ENCODE peak calls at places on chromosomes 7 and 10, in eight cellular contexts. One of them, this sample, is unnamed.

GRCh38 chr10:72523062-72523461 is 102.8 kb downstream of the MICU1 start:
- DNase-seq in NCI-H1694 treated with DMSO at 0.1 percent for 48 hours: no peak
- DNase-seq in NCI-H1092: no peak
- DNase-seq in HT1080: no peak
- DNase-seq in D341Med: no peak
- DNase-seq in PC-3: no peak
- DNase-seq in psoas muscle: no peak
- DNase-seq in mesendoderm: no peak
- DNase-seq in this sample: no peak

GRCh38 chr10:48309711-48310226 is 3.3 kb downstream of the MAPK8 start:
- DNase-seq in NCI-H1694 treated with DMSO at 0.1 percent for 48 hours: peak; percentile 25
- DNase-seq in NCI-H1092: no peak
- DNase-seq in HT1080: peak; percentile 86
- DNase-seq in D341Med: no peak
- DNase-seq in PC-3: peak; percentile 73
- DNase-seq in psoas muscle: no peak
- DNase-seq in mesendoderm: no peak
- DNase-seq in this sample: no peak

GRCh38 chr10:70274643-70275042 is 9.2 kb downstream of the NPFFR1 start:
- DNase-seq in NCI-H1694 treated with DMSO at 0.1 percent for 48 hours: no peak
- DNase-seq in NCI-H1092: no peak
- DNase-seq in HT1080: peak; percentile 37
- DNase-seq in D341Med: no peak
- DNase-seq in PC-3: no peak
- DNase-seq in psoas muscle: no peak
- DNase-seq in mesendoderm: no peak
- DNase-seq in this sample: peak; percentile 51

GRCh38 chr10:111357859-111358258 is 281.0 kb downstream of the ADRA2A start:
- DNase-seq in NCI-H1694 treated with DMSO at 0.1 percent for 48 hours: no peak
- DNase-seq in NCI-H1092: no peak
- DNase-seq in HT1080: no peak
- DNase-seq in D341Med: no peak
- DNase-seq in PC-3: no peak
- DNase-seq in psoas muscle: no peak
- DNase-seq in mesendoderm: no peak
- DNase-seq in this sample: no peak

GRCh38 chr7:83532229-83532628 is 116.7 kb downstream of the SEMA3E start:
- DNase-seq in NCI-H1694 treated with DMSO at 0.1 percent for 48 hours: no peak
- DNase-seq in NCI-H1092: no peak
- DNase-seq in HT1080: peak; percentile 32
- DNase-seq in D341Med: no peak
- DNase-seq in PC-3: peak; percentile 49
- DNase-seq in psoas muscle: no peak
- DNase-seq in mesendoderm: no peak
- DNase-seq in this sample: no peak

GRCh38 chr10:126431816-126432215 is 43.5 kb upstream of the ADAM12 start:
- DNase-seq in NCI-H1694 treated with DMSO at 0.1 percent for 48 hours: no peak
- DNase-seq in NCI-H1092: no peak
- DNase-seq in HT1080: no peak
- DNase-seq in D341Med: no peak
- DNase-seq in PC-3: no peak
- DNase-seq in psoas muscle: no peak
- DNase-seq in mesendoderm: no peak
- DNase-seq in this sample: no peak

GRCh38 chr7:105444342-105444938 is 55.7 kb upstream of the SRPK2 start:
- DNase-seq in NCI-H1694 treated with DMSO at 0.1 percent for 48 hours: no peak
- DNase-seq in NCI-H1092: no peak
- DNase-seq in HT1080: no peak
- DNase-seq in D341Med: no peak
- DNase-seq in PC-3: no peak
- DNase-seq in psoas muscle: no peak
- DNase-seq in mesendoderm: peak; percentile 36
- DNase-seq in this sample: no peak

GRCh38 chr7:48139461-48139860 is 31.8 kb upstream of the ABCA13 start:
- DNase-seq in NCI-H1694 treated with DMSO at 0.1 percent for 48 hours: no peak
- DNase-seq in NCI-H1092: no peak
- DNase-seq in HT1080: peak; percentile 42
- DNase-seq in D341Med: no peak
- DNase-seq in PC-3: peak; percentile 56
- DNase-seq in psoas muscle: no peak
- DNase-seq in mesendoderm: peak; percentile 49
- DNase-seq in this sample: no peak

GRCh38 chr7:140625908-140626868 is 14.4 kb downstream of the DENND2A start:
- DNase-seq in NCI-H1694 treated with DMSO at 0.1 percent for 48 hours: no peak
- DNase-seq in NCI-H1092: no peak
- DNase-seq in HT1080: peak; percentile 99
- DNase-seq in D341Med: no peak
- DNase-seq in PC-3: peak; percentile 94
- DNase-seq in psoas muscle: peak; percentile 93
- DNase-seq in mesendoderm: peak; percentile 98
- DNase-seq in this sample: no peak

GRCh38 chr7:96800824-96801223 is 91.2 kb upstream of the SEM1 start:
- DNase-seq in NCI-H1694 treated with DMSO at 0.1 percent for 48 hours: no peak
- DNase-seq in NCI-H1092: no peak
- DNase-seq in HT1080: no peak
- DNase-seq in D341Med: no peak
- DNase-seq in PC-3: peak; percentile 66
- DNase-seq in psoas muscle: no peak
- DNase-seq in mesendoderm: no peak
- DNase-seq in this sample: no peak

GRCh38 chr7:31253486-31253885 is 87.0 kb downstream of the NEUROD6 start:
- DNase-seq in NCI-H1694 treated with DMSO at 0.1 percent for 48 hours: no peak
- DNase-seq in NCI-H1092: no peak
- DNase-seq in HT1080: no peak
- DNase-seq in D341Med: no peak
- DNase-seq in PC-3: no peak
- DNase-seq in psoas muscle: no peak
- DNase-seq in mesendoderm: peak; percentile 12
- DNase-seq in this sample: no peak

GRCh38 chr7:45031829-45032228 is 31.8 kb downstream of the CCM2 start:
- DNase-seq in NCI-H1694 treated with DMSO at 0.1 percent for 48 hours: no peak
- DNase-seq in NCI-H1092: peak; percentile 42
- DNase-seq in HT1080: no peak
- DNase-seq in D341Med: no peak
- DNase-seq in PC-3: no peak
- DNase-seq in psoas muscle: no peak
- DNase-seq in mesendoderm: peak; percentile 27
- DNase-seq in this sample: no peak

GRCh38 chr10:80472234-80473095 is 18.4 kb downstream of the TSPAN14 start:
- DNase-seq in NCI-H1694 treated with DMSO at 0.1 percent for 48 hours: no peak
- DNase-seq in NCI-H1092: no peak
- DNase-seq in HT1080: peak; percentile 93
- DNase-seq in D341Med: no peak
- DNase-seq in PC-3: no peak
- DNase-seq in psoas muscle: no peak
- DNase-seq in mesendoderm: no peak
- DNase-seq in this sample: no peak

GRCh38 chr7:44400033-44400511 is 74.7 kb upstream of the CAMK2B start:
- DNase-seq in NCI-H1694 treated with DMSO at 0.1 percent for 48 hours: no peak
- DNase-seq in NCI-H1092: no peak
- DNase-seq in HT1080: no peak
- DNase-seq in D341Med: no peak
- DNase-seq in PC-3: no peak
- DNase-seq in psoas muscle: no peak
- DNase-seq in mesendoderm: no peak
- DNase-seq in this sample: no peak

GRCh38 chr7:44434201-44434600 is 56.3 kb downstream of the NUDCD3 start:
- DNase-seq in NCI-H1694 treated with DMSO at 0.1 percent for 48 hours: no peak
- DNase-seq in NCI-H1092: no peak
- DNase-seq in HT1080: no peak
- DNase-seq in D341Med: no peak
- DNase-seq in PC-3: no peak
- DNase-seq in psoas muscle: no peak
- DNase-seq in mesendoderm: no peak
- DNase-seq in this sample: no peak

GRCh38 chr10:78757542-78757941 is 311.2 kb upstream of the ZMIZ1 start:
- DNase-seq in NCI-H1694 treated with DMSO at 0.1 percent for 48 hours: no peak
- DNase-seq in NCI-H1092: no peak
- DNase-seq in HT1080: peak; percentile 90
- DNase-seq in D341Med: no peak
- DNase-seq in PC-3: peak; percentile 95
- DNase-seq in psoas muscle: no peak
- DNase-seq in mesendoderm: peak; percentile 54
- DNase-seq in this sample: no peak

GRCh38 chr7:38664972-38665371 is 33.8 kb upstream of the AMPH start:
- DNase-seq in NCI-H1694 treated with DMSO at 0.1 percent for 48 hours: no peak
- DNase-seq in NCI-H1092: no peak
- DNase-seq in HT1080: no peak
- DNase-seq in D341Med: no peak
- DNase-seq in PC-3: no peak
- DNase-seq in psoas muscle: no peak
- DNase-seq in mesendoderm: no peak
- DNase-seq in this sample: no peak

GRCh38 chr10:124650820-124651401 is 93.3 kb downstream of the FAM53B start:
- DNase-seq in NCI-H1694 treated with DMSO at 0.1 percent for 48 hours: no peak
- DNase-seq in NCI-H1092: no peak
- DNase-seq in HT1080: no peak
- DNase-seq in D341Med: no peak
- DNase-seq in PC-3: no peak
- DNase-seq in psoas muscle: no peak
- DNase-seq in mesendoderm: no peak
- DNase-seq in this sample: no peak

GRCh38 chr10:102020938-102021337 is 35.0 kb downstream of the ARMH3 start:
- DNase-seq in NCI-H1694 treated with DMSO at 0.1 percent for 48 hours: no peak
- DNase-seq in NCI-H1092: no peak
- DNase-seq in HT1080: no peak
- DNase-seq in D341Med: no peak
- DNase-seq in PC-3: no peak
- DNase-seq in psoas muscle: no peak
- DNase-seq in mesendoderm: no peak
- DNase-seq in this sample: no peak

GRCh38 chr7:74655324-74655723 is 2.2 kb upstream of the GTF2I start:
- DNase-seq in NCI-H1694 treated with DMSO at 0.1 percent for 48 hours: no peak
- DNase-seq in NCI-H1092: no peak
- DNase-seq in HT1080: no peak
- DNase-seq in D341Med: no peak
- DNase-seq in PC-3: no peak
- DNase-seq in psoas muscle: no peak
- DNase-seq in mesendoderm: no peak
- DNase-seq in this sample: no peak

GRCh38 chr7:132394283-132395003 is 181.8 kb downstream of the PLXNA4 start:
- DNase-seq in NCI-H1694 treated with DMSO at 0.1 percent for 48 hours: no peak
- DNase-seq in NCI-H1092: no peak
- DNase-seq in HT1080: no peak
- DNase-seq in D341Med: no peak
- DNase-seq in PC-3: peak; percentile 29
- DNase-seq in psoas muscle: no peak
- DNase-seq in mesendoderm: peak; percentile 49
- DNase-seq in this sample: no peak

GRCh38 chr10:51706225-51706624 is 6.8 kb upstream of the CSTF2T start:
- DNase-seq in NCI-H1694 treated with DMSO at 0.1 percent for 48 hours: no peak
- DNase-seq in NCI-H1092: no peak
- DNase-seq in HT1080: no peak
- DNase-seq in D341Med: no peak
- DNase-seq in PC-3: peak; percentile 48
- DNase-seq in psoas muscle: peak; percentile 68
- DNase-seq in mesendoderm: no peak
- DNase-seq in this sample: no peak

GRCh38 chr7:139731802-139732470 is 45.9 kb downstream of the HIPK2 start:
- DNase-seq in NCI-H1694 treated with DMSO at 0.1 percent for 48 hours: no peak
- DNase-seq in NCI-H1092: no peak
- DNase-seq in HT1080: peak; percentile 90
- DNase-seq in D341Med: no peak
- DNase-seq in PC-3: peak; percentile 97
- DNase-seq in psoas muscle: peak; percentile 94
- DNase-seq in mesendoderm: peak; percentile 38
- DNase-seq in this sample: peak; percentile 88

GRCh38 chr10:24617771-24618396 is 105.8 kb downstream of the ARHGAP21 start:
- DNase-seq in NCI-H1694 treated with DMSO at 0.1 percent for 48 hours: peak; percentile 27
- DNase-seq in NCI-H1092: no peak
- DNase-seq in HT1080: peak; percentile 66
- DNase-seq in D341Med: peak; percentile 78
- DNase-seq in PC-3: peak; percentile 51
- DNase-seq in psoas muscle: peak; percentile 74
- DNase-seq in mesendoderm: peak; percentile 89
- DNase-seq in this sample: no peak

GRCh38 chr7:22351329-22351692 is 5.6 kb downstream of the RAPGEF5 start:
- DNase-seq in NCI-H1694 treated with DMSO at 0.1 percent for 48 hours: no peak
- DNase-seq in NCI-H1092: no peak
- DNase-seq in HT1080: no peak
- DNase-seq in D341Med: no peak
- DNase-seq in PC-3: peak; percentile 63
- DNase-seq in psoas muscle: no peak
- DNase-seq in mesendoderm: no peak
- DNase-seq in this sample: no peak

GRCh38 chr7:23333671-23334246 is 34.6 kb downstream of the MALSU1 start:
- DNase-seq in NCI-H1694 treated with DMSO at 0.1 percent for 48 hours: no peak
- DNase-seq in NCI-H1092: no peak
- DNase-seq in HT1080: peak; percentile 84
- DNase-seq in D341Med: no peak
- DNase-seq in PC-3: peak; percentile 96
- DNase-seq in psoas muscle: peak; percentile 61
- DNase-seq in mesendoderm: no peak
- DNase-seq in this sample: no peak

GRCh38 chr10:79180619-79181221 is 112.0 kb downstream of the ZMIZ1 start:
- DNase-seq in NCI-H1694 treated with DMSO at 0.1 percent for 48 hours: no peak
- DNase-seq in NCI-H1092: no peak
- DNase-seq in HT1080: no peak
- DNase-seq in D341Med: no peak
- DNase-seq in PC-3: no peak
- DNase-seq in psoas muscle: no peak
- DNase-seq in mesendoderm: no peak
- DNase-seq in this sample: peak; percentile 68

GRCh38 chr7:130303551-130303950 is 10.6 kb downstream of the CPA4 start:
- DNase-seq in NCI-H1694 treated with DMSO at 0.1 percent for 48 hours: no peak
- DNase-seq in NCI-H1092: no peak
- DNase-seq in HT1080: no peak
- DNase-seq in D341Med: no peak
- DNase-seq in PC-3: no peak
- DNase-seq in psoas muscle: no peak
- DNase-seq in mesendoderm: no peak
- DNase-seq in this sample: no peak

GRCh38 chr7:24764972-24765744 is 7.9 kb upstream of the GSDME start:
- DNase-seq in NCI-H1694 treated with DMSO at 0.1 percent for 48 hours: no peak
- DNase-seq in NCI-H1092: no peak
- DNase-seq in HT1080: no peak
- DNase-seq in D341Med: no peak
- DNase-seq in PC-3: no peak
- DNase-seq in psoas muscle: no peak
- DNase-seq in mesendoderm: no peak
- DNase-seq in this sample: no peak

GRCh38 chr7:132446265-132446664 is 130.0 kb downstream of the PLXNA4 start:
- DNase-seq in NCI-H1694 treated with DMSO at 0.1 percent for 48 hours: no peak
- DNase-seq in NCI-H1092: no peak
- DNase-seq in HT1080: no peak
- DNase-seq in D341Med: no peak
- DNase-seq in PC-3: no peak
- DNase-seq in psoas muscle: no peak
- DNase-seq in mesendoderm: no peak
- DNase-seq in this sample: no peak

GRCh38 chr7:147915781-147916180 is 674.8 kb upstream of the C7orf33 start:
- DNase-seq in NCI-H1694 treated with DMSO at 0.1 percent for 48 hours: no peak
- DNase-seq in NCI-H1092: no peak
- DNase-seq in HT1080: no peak
- DNase-seq in D341Med: no peak
- DNase-seq in PC-3: peak; percentile 15
- DNase-seq in psoas muscle: no peak
- DNase-seq in mesendoderm: peak; percentile 85
- DNase-seq in this sample: no peak

This sample was measured in left lung.